ENCODE peak calls at places on chromosomes 11 and 22, in four cellular contexts. One of them, this sample, is unnamed.
A peak's percentile ranks its signal among the peaks of the same experiment; 100 is the strongest.

GRCh38 chr11:78961186-78961782 is 386.6 kb upstream of the NARS2 start:
- DNase-seq in uterus: no peak
- DNase-seq in neural progenitor cell: peak; percentile 68
- DNase-seq in NB4: peak; percentile 16
- DNase-seq in this sample: no peak

GRCh38 chr11:37786214-37786755 is 1188.2 kb upstream of the RAG2 start:
- DNase-seq in uterus: no peak
- DNase-seq in neural progenitor cell: no peak
- DNase-seq in NB4: no peak
- DNase-seq in this sample: no peak

GRCh38 chr11:75733346-75734107 is 15.9 kb downstream of the MOGAT2 start:
- DNase-seq in uterus: no peak
- DNase-seq in neural progenitor cell: peak; percentile 39
- DNase-seq in NB4: no peak
- DNase-seq in this sample: no peak

GRCh38 chr11:67283490-67283963 is 5.6 kb upstream of the ANKRD13D start:
- DNase-seq in uterus: no peak
- DNase-seq in neural progenitor cell: no peak
- DNase-seq in NB4: peak; percentile 90
- DNase-seq in this sample: no peak

GRCh38 chr11:26244207-26244606 is 87.7 kb upstream of the ANO3 start:
- DNase-seq in uterus: no peak
- DNase-seq in neural progenitor cell: no peak
- DNase-seq in NB4: no peak
- DNase-seq in this sample: no peak

GRCh38 chr11:62359475-62359874 is 22.2 kb downstream of the ASRGL1 start:
- DNase-seq in uterus: no peak
- DNase-seq in neural progenitor cell: no peak
- DNase-seq in NB4: no peak
- DNase-seq in this sample: no peak

GRCh38 chr11:105149477-105149876 is 9.9 kb upstream of the CARD18 start:
- DNase-seq in uterus: no peak
- DNase-seq in neural progenitor cell: no peak
- DNase-seq in NB4: no peak
- DNase-seq in this sample: no peak

GRCh38 chr11:36421546-36422155 is 88.4 kb downstream of the TRAF6 start:
- DNase-seq in uterus: no peak
- DNase-seq in neural progenitor cell: no peak
- DNase-seq in NB4: no peak
- DNase-seq in this sample: no peak

GRCh38 chr22:36223504-36223903 is 15.8 kb downstream of the APOL2 start:
- DNase-seq in uterus: no peak
- DNase-seq in neural progenitor cell: no peak
- DNase-seq in NB4: no peak
- DNase-seq in this sample: no peak

GRCh38 chr11:7014118-7014517 is 6.0 kb downstream of the ZNF214 start:
- DNase-seq in uterus: no peak
- DNase-seq in neural progenitor cell: no peak
- DNase-seq in NB4: no peak
- DNase-seq in this sample: no peak

GRCh38 chr11:2519879-2520735 is 75.3 kb downstream of the KCNQ1 start:
- DNase-seq in uterus: peak; percentile 9
- DNase-seq in neural progenitor cell: peak; percentile 1
- DNase-seq in NB4: no peak
- DNase-seq in this sample: peak; percentile 13

GRCh38 chr11:112082729-112083128 is 3.8 kb downstream of the TIMM8B start:
- DNase-seq in uterus: no peak
- DNase-seq in neural progenitor cell: no peak
- DNase-seq in NB4: peak; percentile 24
- DNase-seq in this sample: no peak

GRCh38 chr11:128135451-128135850 is 451.9 kb downstream of the ETS1 start:
- DNase-seq in uterus: no peak
- DNase-seq in neural progenitor cell: peak; percentile 71
- DNase-seq in NB4: no peak
- DNase-seq in this sample: no peak

GRCh38 chr11:128715691-128716153 is 21.9 kb downstream of the FLI1 start:
- DNase-seq in uterus: peak; percentile 34
- DNase-seq in neural progenitor cell: peak; percentile 14
- DNase-seq in NB4: peak; percentile 48
- DNase-seq in this sample: no peak

GRCh38 chr11:67504950-67505561 is at the start of gene PITPNM1:
- DNase-seq in uterus: no peak
- DNase-seq in neural progenitor cell: peak; percentile 86
- DNase-seq in NB4: peak; percentile 88
- DNase-seq in this sample: no peak

GRCh38 chr11:84089072-84090057 is 803.2 kb upstream of the CCDC90B start:
- DNase-seq in uterus: no peak
- DNase-seq in neural progenitor cell: no peak
- DNase-seq in NB4: no peak
- DNase-seq in this sample: no peak

GRCh38 chr22:19783531-19784395 is 23.2 kb downstream of the TBX1 start:
- DNase-seq in uterus: no peak
- DNase-seq in neural progenitor cell: no peak
- DNase-seq in NB4: no peak
- DNase-seq in this sample: no peak

GRCh38 chr11:12725863-12726666 is 51.8 kb downstream of the TEAD1 start:
- DNase-seq in uterus: no peak
- DNase-seq in neural progenitor cell: no peak
- DNase-seq in NB4: no peak
- DNase-seq in this sample: no peak

GRCh38 chr11:19633276-19633675 is 79.4 kb upstream of the NAV2 start:
- DNase-seq in uterus: peak; percentile 44
- DNase-seq in neural progenitor cell: no peak
- DNase-seq in NB4: no peak
- DNase-seq in this sample: no peak

GRCh38 chr11:61041755-61042518 is 60.4 kb upstream of the CD5 start:
- DNase-seq in uterus: peak; percentile 29
- DNase-seq in neural progenitor cell: peak; percentile 77
- DNase-seq in NB4: no peak
- DNase-seq in this sample: no peak

GRCh38 chr11:23502821-23503220 is 642.5 kb upstream of the CCDC179 start:
- DNase-seq in uterus: no peak
- DNase-seq in neural progenitor cell: no peak
- DNase-seq in NB4: no peak
- DNase-seq in this sample: no peak

GRCh38 chr11:135075740-135076139 is 663.7 kb upstream of the B3GAT1 start:
- DNase-seq in uterus: peak; percentile 55
- DNase-seq in neural progenitor cell: peak; percentile 52
- DNase-seq in NB4: peak; percentile 71
- DNase-seq in this sample: peak; percentile 40

GRCh38 chr22:27564806-27565205 is 236.8 kb downstream of the MN1 start:
- DNase-seq in uterus: no peak
- DNase-seq in neural progenitor cell: no peak
- DNase-seq in NB4: no peak
- DNase-seq in this sample: no peak

GRCh38 chr22:36660510-36660840 is 43.1 kb downstream of the CACNG2 start:
- DNase-seq in uterus: no peak
- DNase-seq in neural progenitor cell: no peak
- DNase-seq in NB4: no peak
- DNase-seq in this sample: no peak

GRCh38 chr11:30585892-30586250 is 282 bp downstream of the MPPED2 start:
- DNase-seq in uterus: peak; percentile 44
- DNase-seq in neural progenitor cell: peak; percentile 84
- DNase-seq in NB4: no peak
- DNase-seq in this sample: no peak

GRCh38 chr11:117457031-117457785 is 129.6 kb downstream of the CEP164 start:
- DNase-seq in uterus: no peak
- DNase-seq in neural progenitor cell: no peak
- DNase-seq in NB4: no peak
- DNase-seq in this sample: no peak

GRCh38 chr22:23248583-23248982 is 68.3 kb downstream of the BCR start:
- DNase-seq in uterus: no peak
- DNase-seq in neural progenitor cell: peak; percentile 41
- DNase-seq in NB4: no peak
- DNase-seq in this sample: no peak

GRCh38 chr22:37747090-37747714 is 50.4 kb downstream of the TRIOBP start:
- DNase-seq in uterus: peak; percentile 54
- DNase-seq in neural progenitor cell: peak; percentile 31
- DNase-seq in NB4: peak; percentile 41
- DNase-seq in this sample: no peak

GRCh38 chr22:25000686-25001085 is 48.2 kb downstream of the KIAA1671 start:
- DNase-seq in uterus: no peak
- DNase-seq in neural progenitor cell: no peak
- DNase-seq in NB4: no peak
- DNase-seq in this sample: no peak

GRCh38 chr22:24994070-24994763 is 41.7 kb downstream of the KIAA1671 start:
- DNase-seq in uterus: no peak
- DNase-seq in neural progenitor cell: peak; percentile 31
- DNase-seq in NB4: no peak
- DNase-seq in this sample: no peak

GRCh38 chr22:24995649-24996180 is 43.2 kb downstream of the KIAA1671 start:
- DNase-seq in uterus: no peak
- DNase-seq in neural progenitor cell: no peak
- DNase-seq in NB4: no peak
- DNase-seq in this sample: no peak

GRCh38 chr22:24996420-24996952 is 44.0 kb downstream of the KIAA1671 start:
- DNase-seq in uterus: no peak
- DNase-seq in neural progenitor cell: peak; percentile 89
- DNase-seq in NB4: no peak
- DNase-seq in this sample: no peak

DNA sequence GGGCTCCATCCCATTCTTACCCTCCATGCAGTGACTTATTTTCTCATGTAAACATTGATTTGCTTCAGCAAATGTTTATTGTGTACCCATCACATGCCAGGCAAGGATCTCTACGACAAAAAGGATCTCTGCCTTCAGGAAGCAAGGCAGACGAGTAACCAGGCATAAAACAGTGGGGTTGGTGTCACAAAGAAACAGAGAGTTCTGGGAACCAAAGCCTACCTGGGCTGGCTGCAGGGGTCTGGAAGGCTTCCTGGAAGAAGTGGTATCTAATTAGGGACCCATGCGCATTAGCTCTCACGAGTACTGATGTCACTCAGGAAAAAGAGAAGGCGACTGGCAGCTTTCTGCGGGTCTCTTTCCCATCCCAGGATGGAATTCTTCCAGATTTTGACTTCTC is 44.5 kb downstream of the KIAA1671 start:
- DNase-seq in uterus: no peak
- DNase-seq in neural progenitor cell: no peak
- DNase-seq in NB4: no peak
- DNase-seq in this sample: no peak
- TF ChIP-seq CTCF in uterus: no peak
- TF ChIP-seq CTCF in neural progenitor cell: no peak
- TF ChIP-seq CTCF in NB4: no peak
- TF ChIP-seq CTCF in this sample: no peak

GRCh38 chr11:69241075-69241740 is 52.7 kb upstream of the MYEOV start:
- DNase-seq in uterus: no peak
- DNase-seq in neural progenitor cell: no peak
- DNase-seq in NB4: no peak
- DNase-seq in this sample: no peak
- TF ChIP-seq CTCF in uterus: no peak
- TF ChIP-seq CTCF in neural progenitor cell: no peak
- TF ChIP-seq CTCF in NB4: no peak
- TF ChIP-seq CTCF in this sample: no peak

DNA sequence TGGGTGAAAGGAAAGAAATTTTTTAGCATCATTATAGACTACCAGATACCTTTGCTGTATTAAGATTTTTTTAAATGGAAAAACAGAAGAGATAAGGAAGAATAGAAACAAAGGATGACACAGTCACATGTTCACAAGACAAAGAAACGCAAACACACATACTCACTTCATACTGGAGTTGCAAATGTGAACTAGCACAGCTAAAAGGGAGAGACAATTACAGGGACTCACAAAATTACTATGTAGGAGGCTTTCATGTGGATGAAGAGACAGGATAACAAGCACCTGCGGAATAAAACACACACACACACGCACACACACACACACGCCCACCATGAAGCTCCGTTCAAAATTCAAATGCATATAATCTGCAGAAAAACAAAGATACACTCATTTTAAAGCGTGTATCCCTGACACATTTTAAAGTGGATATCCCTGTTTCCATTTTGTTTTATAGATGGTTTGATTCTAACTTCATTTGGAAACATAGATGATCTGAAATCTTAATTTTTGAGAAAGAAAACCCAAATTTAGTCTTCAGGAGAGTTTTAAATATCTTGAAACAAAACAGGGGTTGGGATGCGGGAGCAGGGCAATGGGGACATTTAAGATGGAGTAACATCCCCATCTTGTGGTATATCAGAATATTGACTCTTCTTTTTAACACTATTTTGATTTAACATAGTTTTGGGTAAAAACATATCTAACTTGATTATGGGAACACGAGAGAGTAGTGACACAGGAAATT is 36.7 kb downstream of the JRKL start:
- DNase-seq in uterus: no peak
- DNase-seq in neural progenitor cell: peak; percentile 63
- DNase-seq in NB4: peak; percentile 70
- DNase-seq in this sample: no peak
- TF ChIP-seq CTCF in uterus: peak; percentile 67
- TF ChIP-seq CTCF in neural progenitor cell: peak; percentile 76
- TF ChIP-seq CTCF in NB4: peak; percentile 13
- TF ChIP-seq CTCF in this sample: no peak

DNA sequence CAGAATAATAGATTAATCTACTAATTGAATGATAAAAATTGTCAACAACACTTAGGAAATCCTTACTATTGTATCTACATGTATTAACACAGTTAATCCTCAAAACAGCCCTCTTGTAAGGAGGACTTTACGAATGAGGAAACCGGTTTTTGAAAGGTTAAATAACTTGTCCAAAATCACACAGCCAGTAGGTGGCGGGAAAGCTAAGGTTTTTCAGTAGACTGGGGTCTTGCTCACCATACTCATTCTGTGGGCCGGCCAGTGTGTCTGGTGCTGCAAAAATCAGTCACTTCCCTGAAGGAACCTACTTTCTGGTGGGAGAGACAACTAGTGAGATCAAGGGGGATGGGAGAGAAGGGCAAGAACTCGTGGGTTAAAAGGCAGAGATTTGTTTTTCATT is 3.8 kb downstream of the DCPS start:
- DNase-seq in uterus: no peak
- DNase-seq in neural progenitor cell: peak; percentile 62
- DNase-seq in NB4: peak; percentile 90
- DNase-seq in this sample: no peak
- TF ChIP-seq CTCF in uterus: no peak
- TF ChIP-seq CTCF in neural progenitor cell: peak; percentile 56
- TF ChIP-seq CTCF in NB4: peak; percentile 60
- TF ChIP-seq CTCF in this sample: no peak